ENCODE peak calls at places on chromosome 2, in ten cellular contexts. Z is A549, X is spleen, O is uterus, L is ovary, A is body of pancreas, P is tibial nerve, B is transverse colon, K is right lobe of liver, T is stomach. G is an unnamed sample.

GRCh38 chr2:32772623-32773221 is 144.9 kb downstream of the TTC27 start:
- DNase-seq in Z (peak; percentile 62), X (no peak), O (peak; percentile 18), L (no peak), A (no peak), P (no peak), B (no peak), K (no peak), T (no peak), G (no peak)

GRCh38 chr2:55159037-55159651 is 72.9 kb downstream of the CLHC1 start:
- DNase-seq in Z (no peak), X (peak; percentile 86), O (peak; percentile 50), L (peak; percentile 41), A (peak; percentile 70), P (no peak), B (no peak), K (no peak), T (no peak), G (peak; percentile 76)

GRCh38 chr2:121297217-121297830 is 12.3 kb upstream of the TFCP2L1 start:
- DNase-seq in Z (peak; percentile 50), X (no peak), O (no peak), L (no peak), A (peak; percentile 49), P (no peak), B (peak; percentile 46), K (peak; percentile 33), T (peak; percentile 49), G (peak; percentile 49)

GRCh38 chr2:58350484-58350883 is 109.4 kb upstream of the FANCL start:
- DNase-seq in Z (no peak), X (no peak), O (no peak), L (no peak), A (no peak), P (no peak), B (no peak), K (no peak), T (no peak), G (no peak)

GRCh38 chr2:96344011-96344410 is 8.4 kb downstream of the NCAPH start:
- DNase-seq in Z (no peak), X (peak; percentile 79), O (no peak), L (no peak), A (no peak), P (no peak), B (peak; percentile 39), K (no peak), T (no peak), G (no peak)

GRCh38 chr2:225566798-225567197 is 167.3 kb downstream of the NYAP2 start:
- DNase-seq in Z (peak; percentile 19), X (no peak), O (no peak), L (no peak), A (no peak), P (no peak), B (no peak), K (no peak), T (no peak), G (no peak)

GRCh38 chr2:236749346-236749745 is 179.7 kb downstream of the ACKR3 start:
- DNase-seq in Z (no peak), X (no peak), O (no peak), L (no peak), A (no peak), P (no peak), B (no peak), K (no peak), T (no peak), G (peak; percentile 47)

GRCh38 chr2:198641161-198641560 is 816.6 kb downstream of the SATB2 start:
- DNase-seq in Z (no peak), X (no peak), O (no peak), L (no peak), A (no peak), P (no peak), B (no peak), K (no peak), T (no peak), G (no peak)

GRCh38 chr2:72148975-72149555 is 1.4 kb upstream of the CYP26B1 start:
- DNase-seq in Z (peak; percentile 62), X (peak; percentile 79), O (peak; percentile 14), L (peak; percentile 55), A (peak; percentile 27), P (no peak), B (peak; percentile 46), K (peak; percentile 60), T (peak; percentile 39), G (peak; percentile 58)

GRCh38 chr2:26784570-26785234 is 1.2 kb upstream of the CENPA start:
- DNase-seq in Z (no peak), X (no peak), O (no peak), L (no peak), A (no peak), P (no peak), B (no peak), K (no peak), T (no peak), G (no peak)

GRCh38 chr2:80014637-80015036 is 289.9 kb downstream of the LRRTM1 start:
- DNase-seq in Z (no peak), X (no peak), O (no peak), L (no peak), A (no peak), P (no peak), B (no peak), K (no peak), T (no peak), G (no peak)

GRCh38 chr2:26556309-26557243 is 78.7 kb upstream of the OTOF start:
- DNase-seq in Z (no peak), X (peak; percentile 46), O (no peak), L (no peak), A (no peak), P (no peak), B (no peak), K (peak; percentile 39), T (no peak), G (no peak)

GRCh38 chr2:121837596-121837995 is 82.1 kb downstream of the TSN start:
- DNase-seq in Z (no peak), X (no peak), O (no peak), L (no peak), A (no peak), P (no peak), B (no peak), K (no peak), T (no peak), G (no peak)

GRCh38 chr2:68365087-68365486 is at the start of gene PLEK:
- DNase-seq in Z (no peak), X (peak; percentile 93), O (no peak), L (no peak), A (peak; percentile 18), P (peak; percentile 61), B (peak; percentile 72), K (peak; percentile 66), T (peak; percentile 60), G (no peak)

GRCh38 chr2:106285237-106285829 is 91.2 kb upstream of the UXS1 start:
- DNase-seq in Z (no peak), X (no peak), O (no peak), L (no peak), A (no peak), P (no peak), B (no peak), K (no peak), T (no peak), G (no peak)

GRCh38 chr2:129744141-129744540 is 235.3 kb upstream of the RAB6C start:
- DNase-seq in Z (no peak), X (peak; percentile 29), O (no peak), L (no peak), A (no peak), P (no peak), B (no peak), K (no peak), T (no peak), G (no peak)

GRCh38 chr2:129741623-129742022 is 237.8 kb upstream of the RAB6C start:
- DNase-seq in Z (no peak), X (no peak), O (no peak), L (no peak), A (peak; percentile 66), P (no peak), B (no peak), K (no peak), T (no peak), G (no peak)

GRCh38 chr2:129747500-129748125 is 231.9 kb upstream of the RAB6C start:
- DNase-seq in Z (no peak), X (peak; percentile 33), O (no peak), L (no peak), A (no peak), P (no peak), B (no peak), K (no peak), T (no peak), G (peak; percentile 8)

GRCh38 chr2:129742415-129742814 is 237.1 kb upstream of the RAB6C start:
- DNase-seq in Z (no peak), X (no peak), O (no peak), L (no peak), A (no peak), P (no peak), B (no peak), K (no peak), T (no peak), G (no peak)

GRCh38 chr2:129744649-129745048 is 234.8 kb upstream of the RAB6C start:
- DNase-seq in Z (no peak), X (peak; percentile 45), O (no peak), L (no peak), A (peak; percentile 92), P (no peak), B (no peak), K (no peak), T (peak; percentile 37), G (peak; percentile 46)
- TF ChIP-seq CTCF in Z (no peak), X (no peak), O (no peak), L (no peak), A (no peak), P (no peak), B (no peak), K (no peak), T (no peak), G (no peak)

GRCh38 chr2:188193230-188193629 is 98.4 kb upstream of the GULP1 start:
- DNase-seq in Z (no peak), X (no peak), O (no peak), L (no peak), A (no peak), P (no peak), B (no peak), K (no peak), T (no peak), G (no peak)
- TF ChIP-seq POLR2A in Z (no peak), X (no peak), O (no peak), L (no peak), A (no peak), P (no peak), B (no peak), K (no peak), T (no peak), G (no peak)

GRCh38 chr2:20651731-20652099 is 817 bp upstream of the HS1BP3 start:
- DNase-seq in Z (no peak), X (no peak), O (no peak), L (no peak), A (no peak), P (no peak), B (no peak), K (no peak), T (no peak), G (no peak)
- H3K4me1 ChIP-seq in Z (peaks cover 12% of the 10 kb centered on the region), X (peaks cover 43% of the 10 kb centered on the region), O (peaks cover 20% of the 10 kb centered on the region), L (peaks cover 10% of the 10 kb centered on the region), A (peaks cover 26% of the 10 kb centered on the region), P (peaks cover 42% of the 10 kb centered on the region), B (peaks cover 28% of the 10 kb centered on the region), K (peaks cover 31% of the 10 kb centered on the region), T (peaks cover 39% of the 10 kb centered on the region), G (peaks cover 31% of the 10 kb centered on the region)

GRCh38 chr2:191815010-191815409 is 31.9 kb downstream of the CAVIN2 start:
- DNase-seq in Z (no peak), X (no peak), O (no peak), L (no peak), A (no peak), P (no peak), B (no peak), K (no peak), T (no peak), G (no peak)

GRCh38 chr2:191806396-191806795 is 40.5 kb downstream of the CAVIN2 start:
- DNase-seq in Z (no peak), X (no peak), O (no peak), L (no peak), A (no peak), P (no peak), B (no peak), K (no peak), T (no peak), G (no peak)

GRCh38 chr2:191811807-191812602 is 34.9 kb downstream of the CAVIN2 start:
- DNase-seq in Z (peak; percentile 65), X (no peak), O (peak; percentile 60), L (peak; percentile 75), A (peak; percentile 41), P (peak; percentile 74), B (peak; percentile 55), K (peak; percentile 58), T (peak; percentile 68), G (peak; percentile 71)
- TF ChIP-seq CTCF in Z (peak; percentile 95), X (peak; percentile 41), O (peak; percentile 72), L (peak; percentile 68), A (peak; percentile 54), P (peak; percentile 77), B (peak; percentile 74), K (peak; percentile 82), T (no peak), G (peak; percentile 89)

G was measured in thyroid gland.